ENCODE peak calls at places on chromosomes 5 and 9, in ten cellular contexts. D, K, Z, O, S, L, J, X, Y and W are unnamed samples.

GRCh38 chr9:2662496-2662895 is 40.9 kb downstream of the VLDLR start:
- DNase-seq in J (no peak), Z (no peak), L (no peak), Y (peak), K (no peak), D (no peak), O (no peak), S (no peak), X (no peak), W (no peak)

GRCh38 chr5:36607114-36607561 is 732 bp downstream of the SLC1A3 start:
- DNase-seq in Y (peak), O (no peak), L (no peak), S (peak), Z (peak), X (peak), D (peak), J (no peak), K (peak), W (no peak)

GRCh38 chr9:93228453-93228852 is 44.5 kb downstream of the WNK2 start:
- DNase-seq in Y (no peak), K (no peak), D (no peak), J (no peak), S (no peak), Z (no peak), L (no peak), O (no peak), X (no peak), W (no peak)

GRCh38 chr5:141875795-141876627 is 2.2 kb downstream of the PCDH1 start:
- DNase-seq in Z (peak), O (no peak), S (no peak), D (no peak), K (no peak), X (peak), Y (no peak), J (no peak), L (peak), W (no peak)

GRCh38 chr5:113202904-113203716 is 226.5 kb downstream of the DCP2 start:
- DNase-seq in K (no peak), Y (peak), X (peak), Z (peak), S (peak), L (no peak), D (peak), J (peak), O (no peak), W (no peak)

GRCh38 chr9:122816163-122816867 is 12.1 kb downstream of the PDCL start:
- DNase-seq in K (no peak), Y (no peak), O (no peak), S (peak), J (peak), Z (peak), D (no peak), L (peak), X (no peak), W (peak)

GRCh38 chr9:8412327-8412726 is 612.7 kb upstream of the DMAC1 start:
- DNase-seq in J (no peak), D (no peak), K (no peak), X (no peak), Y (no peak), S (no peak), O (no peak), Z (no peak), L (no peak), W (no peak)

GRCh38 chr9:26131891-26132290 is 453.6 kb upstream of the TUSC1 start:
- DNase-seq in J (no peak), D (peak), O (no peak), Z (no peak), L (no peak), X (no peak), S (no peak), Y (no peak), K (no peak), W (no peak)

DNA sequence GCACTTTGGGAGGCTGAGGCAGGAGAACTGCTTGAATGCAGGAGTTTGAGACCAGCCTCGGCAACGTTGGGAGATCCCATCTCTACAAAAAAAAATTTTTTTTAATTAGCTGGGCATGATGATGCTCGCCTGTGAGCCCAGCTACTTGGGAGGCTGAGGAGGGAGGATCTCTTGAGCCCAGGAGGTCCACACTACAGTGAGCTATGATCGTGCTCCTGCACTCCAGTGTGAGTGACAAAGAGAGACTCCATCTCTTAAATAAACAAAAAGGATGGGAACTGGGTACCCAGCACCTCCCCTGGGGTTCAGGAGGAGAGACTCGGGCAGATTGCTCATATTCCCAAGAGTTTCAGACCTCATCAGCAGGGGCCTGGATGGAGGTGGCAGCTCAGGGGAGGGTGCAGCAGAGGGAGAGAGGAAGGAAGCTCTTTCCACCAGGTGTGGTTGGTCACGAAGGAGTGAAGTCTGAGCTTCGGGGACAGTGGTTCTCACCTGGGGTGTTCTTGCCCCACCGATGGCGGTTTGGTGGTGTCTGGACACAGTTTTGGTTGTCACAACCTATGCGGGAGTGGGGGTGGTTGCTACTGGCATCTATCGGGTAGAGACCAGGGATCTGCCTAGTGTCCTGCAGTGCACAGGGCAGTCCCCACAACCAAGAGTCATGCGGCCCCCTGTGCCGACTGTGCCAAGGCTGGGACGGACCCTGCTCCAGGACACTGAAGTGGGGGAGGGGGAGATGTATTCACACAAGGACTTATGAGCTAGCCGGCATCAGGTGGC is 72.7 kb downstream of the ANKRD33B start:
- DNase-seq in D (no peak), S (no peak), Y (no peak), X (no peak), L (no peak), Z (peak), K (no peak), O (no peak), J (no peak), W (no peak)
- TF ChIP-seq POLR2A in D (no peak), S (no peak), Y (no peak), X (no peak), L (no peak), Z (no peak), K (no peak), O (no peak), J (no peak), W (no peak)

GRCh38 chr5:178213003-178213449 is 8.7 kb downstream of the HNRNPAB start:
- DNase-seq in Y (no peak), X (no peak), K (no peak), J (no peak), Z (no peak), D (no peak), O (no peak), S (no peak), L (no peak), W (no peak)
- TF ChIP-seq POLR2A in Y (no peak), X (no peak), K (no peak), J (no peak), Z (no peak), D (peak), O (peak), S (no peak), L (no peak), W (no peak)

DNA sequence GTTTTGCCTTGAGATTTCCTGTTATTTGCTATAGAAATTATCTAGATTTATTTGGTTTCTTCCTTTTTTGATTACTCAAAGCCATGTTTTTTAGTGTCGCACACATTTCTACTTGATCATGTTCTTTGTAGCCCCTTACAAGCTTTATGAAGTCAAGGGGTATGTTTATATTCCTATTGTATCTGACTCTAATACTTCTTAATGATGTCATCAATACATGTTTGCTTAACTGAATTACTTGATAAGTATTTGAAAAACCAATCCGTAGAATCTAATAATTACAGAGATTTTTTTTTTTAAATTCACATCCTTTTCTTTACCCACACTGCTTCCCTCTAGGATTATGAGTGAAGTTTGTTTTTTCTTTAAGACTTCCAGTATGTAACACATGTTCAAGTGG is 53.0 kb downstream of the CDC42SE2 start:
- DNase-seq in K (no peak), Y (no peak), D (no peak), S (no peak), X (no peak), L (no peak), O (no peak), Z (no peak), J (no peak), W (no peak)
- TF ChIP-seq POLR2A in K (no peak), Y (no peak), D (no peak), S (no peak), X (no peak), L (no peak), O (no peak), Z (no peak), J (no peak), W (no peak)

GRCh38 chr9:70415476-70415875 is 1.0 kb upstream of the KLF9 start:
- DNase-seq in L (no peak), J (no peak), S (no peak), Y (no peak), D (no peak), O (no peak), Z (peak), X (no peak), K (no peak), W (no peak)

GRCh38 chr9:70412678-70413426 is 1.6 kb downstream of the KLF9 start:
- DNase-seq in J (peak), K (peak), S (peak), Z (peak), D (peak), O (no peak), Y (peak), X (peak), L (peak), W (peak)

GRCh38 chr9:70413427-70413797 is 1.0 kb downstream of the KLF9 start:
- DNase-seq in Z (no peak), O (no peak), D (no peak), S (no peak), Y (no peak), L (no peak), X (no peak), J (no peak), K (no peak), W (no peak)

GRCh38 chr9:70415041-70415440 is 584 bp upstream of the KLF9 start:
- DNase-seq in L (no peak), D (no peak), O (no peak), J (no peak), S (no peak), X (no peak), Y (no peak), K (no peak), Z (no peak), W (no peak)

DNA sequence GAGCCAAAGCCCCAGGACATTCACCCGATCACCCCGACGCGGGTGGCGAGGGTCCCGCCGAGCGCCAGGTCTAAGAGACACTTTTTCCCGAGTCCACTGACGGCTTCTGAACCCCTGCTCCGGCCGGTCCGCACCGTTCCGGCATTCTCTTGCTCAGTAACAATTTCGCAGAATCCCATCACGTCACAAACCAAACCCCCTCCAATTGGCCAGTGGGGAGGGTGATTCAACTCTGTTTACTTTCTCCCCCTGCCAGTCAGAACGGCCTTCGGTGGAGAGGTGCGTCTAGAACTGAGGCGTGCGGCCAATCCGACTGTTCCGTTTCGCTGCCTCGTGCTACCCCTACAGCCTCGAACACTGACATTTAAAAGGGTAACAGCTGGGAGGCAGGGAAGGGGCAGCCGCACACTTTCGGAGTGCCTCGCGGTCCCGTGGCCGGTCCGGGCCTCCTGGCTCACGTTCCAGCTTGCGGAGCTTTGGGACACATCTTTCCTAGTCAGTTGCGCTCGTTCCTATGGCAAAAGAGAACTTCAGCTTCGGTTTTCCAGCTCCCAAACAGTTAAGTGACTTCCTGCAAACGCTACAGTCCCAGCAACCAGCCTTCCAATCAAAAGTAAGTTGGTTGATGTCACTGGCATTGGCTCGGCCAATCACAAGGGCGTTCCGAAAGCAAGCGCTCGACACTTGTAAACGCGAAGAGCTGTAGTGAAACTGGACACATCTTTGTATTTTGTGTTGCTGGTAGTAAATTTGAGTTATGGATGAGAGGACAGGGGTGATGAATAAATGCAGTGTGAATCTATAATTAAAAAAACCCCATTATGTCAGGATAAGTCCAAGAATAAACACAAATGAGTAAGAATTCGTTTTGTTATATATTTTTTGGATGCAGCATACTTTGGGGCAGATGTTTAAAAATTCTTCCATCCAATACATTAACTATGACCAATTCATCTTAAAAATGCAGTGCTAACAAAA is at the start of gene KLF9:
- DNase-seq in K (peak), J (peak), L (peak), S (peak), X (peak), D (peak), Z (peak), Y (peak), O (peak), W (peak)
- TF ChIP-seq POLR2A in K (peak), J (peak), L (peak), S (peak), X (peak), D (peak), Z (no peak), Y (peak), O (peak), W (peak)

GRCh38 chr9:107735821-107736220 is 246.3 kb upstream of the KLF4 start:
- DNase-seq in Y (no peak), Z (no peak), K (no peak), S (no peak), D (no peak), O (no peak), X (no peak), J (no peak), L (no peak), W (no peak)

GRCh38 chr9:107731115-107731762 is 241.7 kb upstream of the KLF4 start:
- DNase-seq in L (no peak), X (no peak), O (no peak), D (no peak), K (no peak), Z (no peak), J (no peak), S (no peak), Y (no peak), W (no peak)

GRCh38 chr9:107732781-107733529 is 243.4 kb upstream of the KLF4 start:
- DNase-seq in S (peak), Y (no peak), D (peak), J (no peak), K (peak), O (no peak), L (peak), Z (peak), X (peak), W (peak)

GRCh38 chr9:107734231-107735014 is 244.9 kb upstream of the KLF4 start:
- DNase-seq in S (no peak), O (no peak), Y (no peak), D (peak), K (peak), Z (no peak), L (no peak), X (peak), J (no peak), W (peak)

DNA sequence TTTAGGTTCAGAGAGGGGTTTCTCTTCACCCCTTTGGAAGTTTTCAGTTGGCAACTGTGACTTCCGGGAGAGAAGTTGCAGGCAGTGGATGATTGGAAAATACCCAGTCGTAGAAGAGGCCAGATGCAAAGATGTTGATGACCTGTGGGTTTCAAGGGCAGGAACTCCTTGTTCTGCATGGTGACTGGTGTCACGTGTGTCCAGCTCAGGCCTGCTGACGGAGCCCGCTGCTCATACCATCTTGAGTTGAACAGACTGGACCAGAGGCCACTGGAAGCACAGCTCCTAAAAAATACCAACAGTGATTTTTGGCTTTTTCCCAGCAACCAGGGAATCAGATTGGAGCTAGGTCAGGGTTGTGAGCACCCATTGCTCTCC is 243.9 kb upstream of the KLF4 start:
- DNase-seq in D (no peak), K (peak), O (no peak), X (peak), S (peak), L (peak), Z (peak), J (no peak), Y (no peak), W (peak)
- TF ChIP-seq POLR2A in D (no peak), K (peak), O (no peak), X (no peak), S (no peak), L (no peak), Z (no peak), J (no peak), Y (no peak), W (no peak)

DNA sequence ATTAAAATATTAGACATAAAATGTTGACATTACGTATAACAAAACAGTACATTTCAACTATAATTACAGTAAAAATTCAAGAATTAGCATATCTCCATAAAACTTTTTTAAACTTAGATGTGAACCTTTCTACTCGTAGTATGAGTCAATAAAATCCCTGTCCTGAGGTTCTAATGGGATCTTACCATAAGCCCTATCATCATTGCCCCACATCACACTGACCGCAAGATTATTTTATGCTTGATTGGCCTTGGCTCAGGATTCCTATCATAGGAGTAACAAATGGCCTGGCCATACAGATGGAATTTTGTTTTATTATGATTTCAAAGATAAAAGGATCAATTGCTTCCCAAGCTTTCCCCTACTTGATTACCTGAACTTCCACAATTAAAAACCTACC is 238.3 kb downstream of the MEF2C start:
- DNase-seq in J (no peak), Y (no peak), D (no peak), L (no peak), X (no peak), K (no peak), S (no peak), Z (no peak), O (no peak), W (no peak)
- TF ChIP-seq POLR2A in J (no peak), Y (no peak), D (no peak), L (no peak), X (no peak), K (no peak), S (no peak), Z (no peak), O (no peak), W (no peak)

DNA sequence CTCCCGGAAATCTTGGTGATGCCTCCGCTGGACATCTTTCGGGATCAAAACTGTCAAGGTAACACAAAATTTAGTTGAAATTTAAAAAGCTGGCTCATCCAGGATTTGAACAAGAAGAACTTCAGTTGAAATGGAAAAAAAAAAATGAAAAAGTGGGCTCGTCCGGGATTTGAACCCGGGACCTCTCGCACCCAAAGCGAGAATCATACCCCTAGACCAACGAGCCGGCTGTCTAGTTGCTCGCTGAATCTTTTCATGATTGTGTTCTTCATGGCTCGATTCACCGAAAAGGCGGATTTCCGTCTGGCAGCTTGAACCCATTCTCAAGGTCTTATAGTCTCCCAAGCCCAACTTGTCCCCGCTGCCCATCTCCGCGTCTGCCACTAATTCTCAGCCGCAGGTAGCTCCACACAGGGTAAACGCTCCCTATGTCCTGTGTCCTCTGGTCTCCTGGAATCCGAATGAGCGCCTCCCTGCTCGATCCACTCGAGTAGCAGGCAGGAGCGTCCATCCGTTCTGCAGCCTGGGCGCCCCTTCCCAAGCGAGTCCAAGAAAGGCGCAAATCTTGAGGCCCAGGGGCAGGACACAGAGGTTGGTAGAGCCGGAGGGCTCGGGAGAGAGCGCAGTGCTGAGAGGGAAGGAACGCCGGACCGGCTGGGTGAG is 16.2 kb downstream of the TRIM7 start:
- DNase-seq in S (peak), O (peak), K (peak), D (peak), L (peak), X (peak), Y (peak), Z (peak), J (peak), W (peak)
- TF ChIP-seq POLR2A in S (no peak), O (no peak), K (no peak), D (no peak), L (no peak), X (no peak), Y (no peak), Z (no peak), J (no peak), W (no peak)

GRCh38 chr5:116562669-116563068 is 12.0 kb downstream of the SEMA6A start:
- DNase-seq in D (no peak), S (no peak), L (no peak), K (no peak), X (no peak), J (no peak), Z (no peak), Y (no peak), O (no peak), W (no peak)

GRCh38 chr5:116561658-116562057 is 13.0 kb downstream of the SEMA6A start:
- DNase-seq in O (no peak), J (no peak), L (no peak), D (no peak), K (no peak), Z (no peak), S (no peak), X (no peak), Y (no peak), W (no peak)

GRCh38 chr5:116559673-116560164 is 14.9 kb downstream of the SEMA6A start:
- DNase-seq in Y (no peak), S (no peak), L (no peak), O (no peak), D (no peak), Z (no peak), J (no peak), K (no peak), X (no peak), W (no peak)

GRCh38 chr5:116557669-116558271 is 16.9 kb downstream of the SEMA6A start:
- DNase-seq in Z (no peak), O (no peak), Y (peak), K (no peak), D (peak), X (no peak), S (no peak), J (no peak), L (no peak), W (no peak)

DNA sequence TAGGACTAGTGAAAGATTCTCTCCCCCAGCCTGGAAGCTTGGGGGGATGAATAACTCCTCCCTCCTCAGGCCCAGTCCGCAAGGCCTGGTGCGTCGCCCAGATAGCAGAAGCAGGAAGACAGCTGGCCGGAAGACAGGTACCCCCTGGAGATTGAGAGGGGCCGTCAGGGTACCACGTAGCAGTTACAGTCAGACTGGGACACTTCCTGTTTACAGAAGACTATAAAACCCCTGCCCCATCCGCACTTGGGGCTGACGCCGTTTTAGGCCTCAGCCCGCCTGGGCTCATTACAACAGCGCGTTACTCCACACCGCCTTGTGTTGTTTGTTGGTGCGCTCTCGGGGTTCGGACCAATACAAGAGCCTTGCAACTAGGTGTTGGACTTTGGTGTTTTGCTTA is 15.4 kb downstream of the SEMA6A start:
- DNase-seq in Z (no peak), J (no peak), Y (no peak), K (no peak), X (no peak), S (no peak), D (no peak), L (no peak), O (no peak), W (no peak)
- TF ChIP-seq POLR2A in Z (no peak), J (no peak), Y (no peak), K (no peak), X (no peak), S (no peak), D (no peak), L (no peak), O (no peak), W (no peak)